ENCODE peak calls at places on chromosomes 13 and 19, in seven cellular contexts. One of them, this sample, is unnamed.
A peak's percentile ranks its signal among the peaks of the same experiment; 100 is the strongest.

GRCh38 chr13:26497991-26498423 is 59.5 kb upstream of the WASF3 start:
- DNase-seq in IMR-90: peak; percentile 96
- DNase-seq in K562: no peak
- DNase-seq in GM12878: no peak
- DNase-seq in A549: no peak
- DNase-seq in HepG2: no peak
- DNase-seq in H1: no peak
- DNase-seq in this sample: no peak

GRCh38 chr19:50203281-50204080 is at the start of gene MYH14:
- DNase-seq in IMR-90: no peak
- DNase-seq in K562: peak; percentile 96
- DNase-seq in GM12878: no peak
- DNase-seq in A549: peak; percentile 95
- DNase-seq in HepG2: peak; percentile 79
- DNase-seq in H1: peak; percentile 96
- DNase-seq in this sample: peak; percentile 82

GRCh38 chr13:44368062-44368591 is 5.5 kb upstream of the SERP2 start:
- DNase-seq in IMR-90: peak; percentile 71
- DNase-seq in K562: peak; percentile 21
- DNase-seq in GM12878: no peak
- DNase-seq in A549: peak; percentile 11
- DNase-seq in HepG2: no peak
- DNase-seq in H1: no peak
- DNase-seq in this sample: peak; percentile 67

GRCh38 chr13:33379597-33379996 is 94.0 kb upstream of the STARD13 start:
- DNase-seq in IMR-90: no peak
- DNase-seq in K562: no peak
- DNase-seq in GM12878: no peak
- DNase-seq in A549: no peak
- DNase-seq in HepG2: peak; percentile 43
- DNase-seq in H1: no peak
- DNase-seq in this sample: no peak

GRCh38 chr13:30307194-30307965 is at the start of gene KATNAL1:
- DNase-seq in IMR-90: peak; percentile 57
- DNase-seq in K562: peak; percentile 83
- DNase-seq in GM12878: no peak
- DNase-seq in A549: peak; percentile 72
- DNase-seq in HepG2: peak; percentile 56
- DNase-seq in H1: peak; percentile 83
- DNase-seq in this sample: peak; percentile 93

GRCh38 chr13:64758520-64758919 is 2471.6 kb downstream of the PCDH9 start:
- DNase-seq in IMR-90: peak; percentile 1
- DNase-seq in K562: no peak
- DNase-seq in GM12878: no peak
- DNase-seq in A549: no peak
- DNase-seq in HepG2: no peak
- DNase-seq in H1: no peak
- DNase-seq in this sample: no peak

GRCh38 chr13:22073718-22074117 is 402.8 kb downstream of the FGF9 start:
- DNase-seq in IMR-90: no peak
- DNase-seq in K562: no peak
- DNase-seq in GM12878: peak; percentile 33
- DNase-seq in A549: no peak
- DNase-seq in HepG2: no peak
- DNase-seq in H1: no peak
- DNase-seq in this sample: no peak

GRCh38 chr19:827314-827709 is 325 bp upstream of the AZU1 start:
- DNase-seq in IMR-90: no peak
- DNase-seq in K562: no peak
- DNase-seq in GM12878: no peak
- DNase-seq in A549: no peak
- DNase-seq in HepG2: no peak
- DNase-seq in H1: no peak
- DNase-seq in this sample: no peak

GRCh38 chr13:28659611-28659970 is 661 bp downstream of the POMP start:
- DNase-seq in IMR-90: peak; percentile 75
- DNase-seq in K562: no peak
- DNase-seq in GM12878: no peak
- DNase-seq in A549: no peak
- DNase-seq in HepG2: no peak
- DNase-seq in H1: no peak
- DNase-seq in this sample: no peak

GRCh38 chr19:40411958-40412499 is 1.1 kb downstream of the PRX start:
- DNase-seq in IMR-90: no peak
- DNase-seq in K562: peak; percentile 52
- DNase-seq in GM12878: no peak
- DNase-seq in A549: no peak
- DNase-seq in HepG2: no peak
- DNase-seq in H1: no peak
- DNase-seq in this sample: peak; percentile 11

GRCh38 chr19:18000981-18001836 is 6.8 kb upstream of the ARRDC2 start:
- DNase-seq in IMR-90: peak; percentile 73
- DNase-seq in K562: peak; percentile 86
- DNase-seq in GM12878: no peak
- DNase-seq in A549: peak; percentile 94
- DNase-seq in HepG2: peak; percentile 70
- DNase-seq in H1: peak; percentile 77
- DNase-seq in this sample: peak; percentile 92

GRCh38 chr19:13094771-13095392 is 7.8 kb downstream of the LYL1 start:
- DNase-seq in IMR-90: no peak
- DNase-seq in K562: peak; percentile 49
- DNase-seq in GM12878: no peak
- DNase-seq in A549: no peak
- DNase-seq in HepG2: no peak
- DNase-seq in H1: peak; percentile 86
- DNase-seq in this sample: peak; percentile 60

GRCh38 chr13:37791699-37792098 is 77.9 kb downstream of the TRPC4 start:
- DNase-seq in IMR-90: peak; percentile 10
- DNase-seq in K562: no peak
- DNase-seq in GM12878: no peak
- DNase-seq in A549: no peak
- DNase-seq in HepG2: no peak
- DNase-seq in H1: no peak
- DNase-seq in this sample: no peak

GRCh38 chr13:74778946-74779345 is 644.7 kb upstream of the KLF12 start:
- DNase-seq in IMR-90: peak; percentile 35
- DNase-seq in K562: no peak
- DNase-seq in GM12878: no peak
- DNase-seq in A549: no peak
- DNase-seq in HepG2: no peak
- DNase-seq in H1: no peak
- DNase-seq in this sample: no peak

GRCh38 chr13:112664501-112665203 is 25.2 kb upstream of the ATP11A start:
- DNase-seq in IMR-90: peak; percentile 47
- DNase-seq in K562: no peak
- DNase-seq in GM12878: no peak
- DNase-seq in A549: no peak
- DNase-seq in HepG2: no peak
- DNase-seq in H1: no peak
- DNase-seq in this sample: no peak

GRCh38 chr19:39407644-39408391 is 1.2 kb downstream of the ZFP36 start:
- DNase-seq in IMR-90: no peak
- DNase-seq in K562: no peak
- DNase-seq in GM12878: no peak
- DNase-seq in A549: peak; percentile 60
- DNase-seq in HepG2: no peak
- DNase-seq in H1: peak; percentile 54
- DNase-seq in this sample: no peak

GRCh38 chr13:29100739-29101138 is 280.6 kb downstream of the MTUS2 start:
- DNase-seq in IMR-90: no peak
- DNase-seq in K562: no peak
- DNase-seq in GM12878: no peak
- DNase-seq in A549: no peak
- DNase-seq in HepG2: no peak
- DNase-seq in H1: no peak
- DNase-seq in this sample: no peak

GRCh38 chr13:55361141-55361540 is 1779.6 kb upstream of the PRR20A start:
- DNase-seq in IMR-90: no peak
- DNase-seq in K562: no peak
- DNase-seq in GM12878: no peak
- DNase-seq in A549: no peak
- DNase-seq in HepG2: no peak
- DNase-seq in H1: no peak
- DNase-seq in this sample: no peak

GRCh38 chr13:40319699-40320586 is 346.5 kb downstream of the FOXO1 start:
- DNase-seq in IMR-90: no peak
- DNase-seq in K562: no peak
- DNase-seq in GM12878: no peak
- DNase-seq in A549: no peak
- DNase-seq in HepG2: no peak
- DNase-seq in H1: no peak
- DNase-seq in this sample: no peak

GRCh38 chr19:38977445-38978314 is 2.1 kb upstream of the FBXO17 start:
- DNase-seq in IMR-90: peak; percentile 50
- DNase-seq in K562: no peak
- DNase-seq in GM12878: peak; percentile 80
- DNase-seq in A549: peak; percentile 33
- DNase-seq in HepG2: no peak
- DNase-seq in H1: no peak
- DNase-seq in this sample: no peak

DNA sequence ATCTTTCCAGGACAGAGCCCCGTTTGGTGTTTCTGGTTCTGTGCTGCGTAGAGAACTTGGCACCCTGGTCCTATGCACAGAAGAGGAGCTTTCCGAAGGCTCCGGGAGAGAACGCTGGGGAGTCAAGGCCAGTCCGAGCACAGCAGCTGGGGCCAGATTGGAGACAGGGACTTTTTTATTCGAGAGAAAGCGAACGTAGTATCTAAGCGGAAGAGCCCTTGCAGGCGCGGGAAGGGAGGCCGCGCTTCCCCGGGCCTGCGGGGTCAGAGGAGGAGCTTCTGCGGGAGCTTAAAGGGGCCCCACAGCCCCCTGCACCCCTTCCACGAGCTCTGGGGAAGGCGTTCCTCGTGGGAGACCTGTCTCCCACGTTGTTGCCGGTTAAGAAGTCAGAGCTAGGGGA is 48.6 kb upstream of the ARHGEF7 start:
- DNase-seq in IMR-90: no peak
- DNase-seq in K562: no peak
- DNase-seq in GM12878: no peak
- DNase-seq in A549: no peak
- DNase-seq in HepG2: no peak
- DNase-seq in H1: no peak
- DNase-seq in this sample: peak; percentile 27
- TF ChIP-seq USF2 in IMR-90: no peak
- TF ChIP-seq USF2 in K562: no peak
- TF ChIP-seq USF2 in GM12878: no peak
- TF ChIP-seq USF2 in A549: no peak
- TF ChIP-seq USF2 in HepG2: no peak
- TF ChIP-seq USF2 in H1: no peak
- TF ChIP-seq USF2 in this sample: no peak

GRCh38 chr19:53182202-53182601 is 11.0 kb downstream of the ZNF665 start:
- DNase-seq in IMR-90: peak; percentile 66
- DNase-seq in K562: no peak
- DNase-seq in GM12878: no peak
- DNase-seq in A549: no peak
- DNase-seq in HepG2: no peak
- DNase-seq in H1: no peak
- DNase-seq in this sample: no peak

GRCh38 chr19:53177986-53178385 is 15.2 kb downstream of the ZNF665 start:
- DNase-seq in IMR-90: no peak
- DNase-seq in K562: no peak
- DNase-seq in GM12878: no peak
- DNase-seq in A549: no peak
- DNase-seq in HepG2: no peak
- DNase-seq in H1: no peak
- DNase-seq in this sample: no peak

GRCh38 chr19:53183146-53183545 is 10.0 kb downstream of the ZNF665 start:
- DNase-seq in IMR-90: peak; percentile 66
- DNase-seq in K562: no peak
- DNase-seq in GM12878: no peak
- DNase-seq in A549: no peak
- DNase-seq in HepG2: no peak
- DNase-seq in H1: no peak
- DNase-seq in this sample: no peak
- TF ChIP-seq RAD21 in IMR-90: no peak
- TF ChIP-seq RAD21 in K562: no peak
- TF ChIP-seq RAD21 in GM12878: no peak
- TF ChIP-seq RAD21 in A549: no peak
- TF ChIP-seq RAD21 in HepG2: no peak
- TF ChIP-seq RAD21 in H1: no peak
- TF ChIP-seq RAD21 in this sample: no peak

DNA sequence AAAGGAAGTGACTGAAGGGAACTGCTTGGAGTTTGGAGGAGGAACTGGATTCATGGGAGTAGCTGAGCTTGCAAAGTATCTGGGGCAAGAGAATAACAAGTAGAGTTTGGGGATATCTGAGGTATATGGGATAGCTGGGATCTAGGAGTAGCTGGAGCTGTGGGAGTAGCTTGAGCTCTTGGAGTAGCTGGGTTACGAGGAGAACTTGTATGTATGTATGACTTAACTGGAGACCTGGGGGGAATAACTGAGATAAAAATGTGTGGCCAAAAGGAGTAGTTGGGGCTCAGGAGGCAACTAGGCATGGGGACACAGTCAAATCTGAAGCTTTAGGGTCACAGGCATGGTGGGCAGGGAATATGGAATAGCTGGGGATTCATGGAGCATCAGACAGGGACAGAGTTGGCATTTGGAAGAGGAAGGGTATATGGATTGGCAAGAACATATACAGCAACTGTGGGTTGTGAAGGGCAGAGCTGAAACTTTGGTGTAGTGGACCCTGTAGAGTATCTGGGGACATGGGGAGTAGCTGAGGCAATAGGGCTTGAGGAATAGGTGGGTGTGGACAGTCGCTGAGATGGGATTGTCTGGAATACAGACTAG is 18.6 kb downstream of the ANKRD24 start:
- DNase-seq in IMR-90: no peak
- DNase-seq in K562: no peak
- DNase-seq in GM12878: no peak
- DNase-seq in A549: no peak
- DNase-seq in HepG2: no peak
- DNase-seq in H1: no peak
- DNase-seq in this sample: no peak
- TF ChIP-seq USF2 in IMR-90: no peak
- TF ChIP-seq USF2 in K562: no peak
- TF ChIP-seq USF2 in GM12878: no peak
- TF ChIP-seq USF2 in A549: no peak
- TF ChIP-seq USF2 in HepG2: no peak
- TF ChIP-seq USF2 in H1: no peak
- TF ChIP-seq USF2 in this sample: no peak

DNA sequence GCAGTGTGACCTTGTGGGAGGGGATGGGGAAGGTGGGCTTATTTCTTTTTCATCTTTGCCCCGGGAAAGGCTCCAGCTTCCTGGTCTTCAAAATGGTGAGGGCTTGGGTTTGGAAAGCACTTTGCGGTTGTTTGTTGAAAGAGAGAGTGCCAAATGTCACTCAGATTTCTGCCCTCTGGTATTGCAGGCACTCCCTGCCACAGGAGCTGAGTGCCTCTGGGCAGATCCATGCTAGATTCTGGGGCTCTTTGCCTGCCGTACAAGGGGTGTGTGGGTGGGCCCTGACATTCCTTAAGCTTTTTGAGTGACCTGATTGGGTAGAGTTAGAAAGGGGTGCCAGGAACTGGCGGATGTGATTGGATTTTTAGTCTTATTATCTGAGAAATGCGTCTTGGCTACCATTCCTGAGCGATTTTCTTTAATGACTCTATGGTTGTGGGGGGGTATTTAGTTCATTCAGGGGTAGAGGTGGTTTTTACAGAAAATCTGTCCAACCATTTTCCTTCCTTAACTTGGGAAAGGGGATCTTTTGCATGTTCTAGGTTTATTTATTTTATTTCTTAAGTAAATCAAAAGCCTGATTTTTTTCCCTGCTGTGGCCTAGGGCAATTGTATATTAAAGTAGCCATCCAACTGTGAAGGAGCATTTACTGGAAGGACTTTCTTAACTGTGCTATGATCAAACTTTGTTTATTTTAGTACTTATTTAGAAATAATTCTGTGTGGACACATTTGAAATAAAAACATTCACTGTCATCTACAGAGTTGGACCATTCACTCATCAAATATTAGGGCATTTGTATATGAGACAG is 3.2 kb downstream of the ARHGAP35 start:
- DNase-seq in IMR-90: peak; percentile 61
- DNase-seq in K562: no peak
- DNase-seq in GM12878: no peak
- DNase-seq in A549: no peak
- DNase-seq in HepG2: peak; percentile 66
- DNase-seq in H1: peak; percentile 65
- DNase-seq in this sample: peak; percentile 47
- TF ChIP-seq RAD21 in IMR-90: no peak
- TF ChIP-seq RAD21 in K562: no peak
- TF ChIP-seq RAD21 in GM12878: no peak
- TF ChIP-seq RAD21 in A549: no peak
- TF ChIP-seq RAD21 in HepG2: no peak
- TF ChIP-seq RAD21 in H1: no peak
- TF ChIP-seq RAD21 in this sample: no peak